ENCODE peak calls at places on chromosomes 4 and X, in eight cellular contexts. M is iris pigment epithelial cell; U is stimulated activated naive CD8-positive, alpha-beta T cell treated with anti-CD3 and anti-CD28 coated beads, Interleukin-15, Interleukin-2, amounts not matched to agents 100 U/mL and 50 U/mL, for 24 hours; X is tibial nerve; R is GM23338; O is left ventricle myocardium superior; I is iPS-NIHi11; K is SJSA1. C is an unnamed sample.

GRCh38 chr4:38768968-38769394 is 13.8 kb downstream of the TLR10 start:
- DNase-seq in M (peak), U (no peak), X (no peak), R (no peak), O (no peak), I (no peak), K (no peak), C (no peak)

GRCh38 chr4:89140168-89140759 is 28.9 kb downstream of the TIGD2 start:
- DNase-seq in M (peak), U (no peak), X (no peak), R (no peak), O (no peak), I (no peak), K (no peak), C (no peak)

GRCh38 chrX:2370436-2370835 is 130.3 kb downstream of the DHRSX start:
- DNase-seq in M (peak), U (no peak), X (no peak), R (no peak), O (no peak), I (no peak), K (no peak), C (no peak)

GRCh38 chr4:78056265-78057129 is 626 bp upstream of the FRAS1 start:
- DNase-seq in M (peak), U (peak), X (peak), R (peak), O (peak), I (peak), K (no peak), C (peak)

GRCh38 chrX:150238656-150239382 is 124.3 kb upstream of the MAMLD1 start:
- DNase-seq in M (no peak), U (no peak), X (no peak), R (peak), O (no peak), I (no peak), K (no peak), C (no peak)

GRCh38 chrX:57211906-57212305 is 74.6 kb upstream of the FAAH2 start:
- DNase-seq in M (no peak), U (no peak), X (no peak), R (peak), O (no peak), I (no peak), K (no peak), C (no peak)

GRCh38 chrX:46554942-46555341 is 9.7 kb upstream of the ZNF674 start:
- DNase-seq in M (peak), U (no peak), X (no peak), R (no peak), O (no peak), I (no peak), K (no peak), C (no peak)

GRCh38 chr4:10703146-10703545 is 18.6 kb upstream of the CLNK start:
- DNase-seq in M (no peak), U (no peak), X (no peak), R (no peak), O (no peak), I (no peak), K (no peak), C (no peak)

GRCh38 chrX:34875204-34875603 is 67.4 kb upstream of the FAM47B start:
- DNase-seq in M (peak), U (no peak), X (no peak), R (no peak), O (no peak), I (no peak), K (peak), C (no peak)

GRCh38 chr4:37480509-37480908 is 205.7 kb downstream of the RELL1 start:
- DNase-seq in M (no peak), U (no peak), X (no peak), R (no peak), O (no peak), I (no peak), K (no peak), C (no peak)

GRCh38 chr4:123825596-123826291 is 429.1 kb downstream of the SPRY1 start:
- DNase-seq in M (peak), U (no peak), X (no peak), R (no peak), O (no peak), I (no peak), K (no peak), C (no peak)

GRCh38 chr4:6535329-6535692 is 39.7 kb upstream of the MAN2B2 start:
- DNase-seq in M (no peak), U (no peak), X (no peak), R (no peak), O (no peak), I (no peak), K (no peak), C (no peak)

GRCh38 chrX:153782871-153783270 is 2.0 kb downstream of the SRPK3 start:
- DNase-seq in M (no peak), U (no peak), X (no peak), R (no peak), O (no peak), I (no peak), K (no peak), C (no peak)

GRCh38 chr4:110970642-110971041 is 347.8 kb upstream of the PITX2 start:
- DNase-seq in M (peak), U (peak), X (no peak), R (peak), O (no peak), I (peak), K (peak), C (no peak)

GRCh38 chr4:118086334-118086733 is 52.0 kb downstream of the NDST3 start:
- DNase-seq in M (peak), U (peak), X (no peak), R (peak), O (no peak), I (peak), K (no peak), C (no peak)

GRCh38 chr4:17921451-17921850 is 100.1 kb downstream of the LCORL start:
- DNase-seq in M (no peak), U (no peak), X (no peak), R (no peak), O (no peak), I (no peak), K (no peak), C (no peak)

GRCh38 chr4:141548791-141549190 is 87.6 kb upstream of the IL15 start:
- DNase-seq in M (peak), U (no peak), X (no peak), R (no peak), O (no peak), I (no peak), K (no peak), C (no peak)

GRCh38 chrX:14964500-14964899 is 91.3 kb downstream of the MOSPD2 start:
- DNase-seq in M (peak), U (no peak), X (no peak), R (no peak), O (no peak), I (no peak), K (no peak), C (no peak)

GRCh38 chrX:11412715-11413623 is 119.8 kb downstream of the AMELX start:
- DNase-seq in M (peak), U (no peak), X (no peak), R (no peak), O (no peak), I (no peak), K (no peak), C (no peak)

GRCh38 chrX:147953976-147954375 is 27.2 kb upstream of the FMR1NB start:
- DNase-seq in M (no peak), U (no peak), X (peak), R (no peak), O (peak), I (no peak), K (no peak), C (no peak)

GRCh38 chr4:111641813-111642579 is 503.3 kb upstream of the FAM241A start:
- DNase-seq in M (peak), U (peak), X (peak), R (peak), O (peak), I (peak), K (peak), C (no peak)

GRCh38 chr4:123748806-123749205 is 352.2 kb downstream of the SPRY1 start:
- DNase-seq in M (no peak), U (no peak), X (no peak), R (no peak), O (no peak), I (no peak), K (no peak), C (no peak)

GRCh38 chrX:150690126-150690525 is 3.1 kb upstream of the MTMR1 start:
- DNase-seq in M (peak), U (peak), X (no peak), R (no peak), O (no peak), I (no peak), K (peak), C (no peak)

GRCh38 chr4:15754323-15754722 is 23.8 kb upstream of the CD38 start:
- DNase-seq in M (peak), U (no peak), X (no peak), R (no peak), O (no peak), I (no peak), K (peak), C (no peak)

GRCh38 chrX:38768079-38768478 is 33.2 kb upstream of the MID1IP1 start:
- DNase-seq in M (peak), U (no peak), X (no peak), R (no peak), O (no peak), I (no peak), K (no peak), C (no peak)

GRCh38 chr4:158810487-158811215 is 41.8 kb downstream of the FNIP2 start:
- DNase-seq in M (peak), U (peak), X (peak), R (no peak), O (peak), I (no peak), K (peak), C (peak)

GRCh38 chr4:80184053-80184790 is 13.1 kb upstream of the PRDM8 start:
- DNase-seq in M (peak), U (peak), X (peak), R (peak), O (peak), I (peak), K (peak), C (peak)

GRCh38 chr4:150366487-150366999 is 215.4 kb upstream of the MAB21L2 start:
- DNase-seq in M (no peak), U (no peak), X (no peak), R (peak), O (no peak), I (peak), K (no peak), C (no peak)